ENCODE peak calls at places on chromosome 18, in nine cellular contexts. Z is heart left ventricle, W is fibroblast of lung, X is AG04450, F is upper lobe of right lung, H is thoracic aorta, A is A549, B is HCT116, M is breast epithelium. O is an unnamed sample.

GRCh38 chr18:2961828-2962227 is 51.1 kb downstream of the LPIN2 start:
- DNase-seq in Z (no peak), W (peak; percentile 61), X (no peak), F (no peak), H (no peak), A (no peak), B (no peak), M (no peak), O (no peak)

GRCh38 chr18:59139291-59139614 is 431 bp upstream of the SEC11C start:
- DNase-seq in Z (peak; percentile 90), W (peak; percentile 83), X (peak; percentile 44), F (peak; percentile 95), H (peak; percentile 57), A (peak; percentile 88), B (peak; percentile 81), M (peak; percentile 86), O (peak; percentile 18)

GRCh38 chr18:70249118-70249517 is 39.7 kb upstream of the SOCS6 start:
- DNase-seq in Z (no peak), W (peak; percentile 37), X (no peak), F (no peak), H (no peak), A (peak; percentile 22), B (no peak), M (no peak), O (peak; percentile 7)

GRCh38 chr18:56085561-56085960 is 497.6 kb upstream of the TCF4 start:
- DNase-seq in Z (no peak), W (peak; percentile 90), X (peak; percentile 30), F (no peak), H (no peak), A (no peak), B (no peak), M (no peak), O (peak; percentile 76)

GRCh38 chr18:55381277-55381676 is 206.7 kb downstream of the TCF4 start:
- DNase-seq in Z (no peak), W (peak; percentile 96), X (peak; percentile 23), F (no peak), H (no peak), A (no peak), B (no peak), M (no peak), O (peak; percentile 97)

GRCh38 chr18:67035026-67035425 is 431.1 kb upstream of the CDH19 start:
- DNase-seq in Z (no peak), W (no peak), X (no peak), F (no peak), H (no peak), A (no peak), B (no peak), M (no peak), O (no peak)

GRCh38 chr18:62883937-62884735 is 168.8 kb downstream of the PHLPP1 start:
- DNase-seq in Z (no peak), W (no peak), X (no peak), F (no peak), H (no peak), A (no peak), B (no peak), M (no peak), O (no peak)

GRCh38 chr18:28729321-28729720 is 552.4 kb upstream of the CDH2 start:
- DNase-seq in Z (no peak), W (no peak), X (no peak), F (no peak), H (no peak), A (no peak), B (no peak), M (no peak), O (no peak)

GRCh38 chr18:21740724-21741510 is at the start of gene MIB1:
- DNase-seq in Z (peak; percentile 67), W (peak; percentile 43), X (peak; percentile 90), F (no peak), H (peak; percentile 92), A (no peak), B (peak; percentile 89), M (no peak), O (no peak)

GRCh38 chr18:79784965-79785770 is 12.6 kb upstream of the KCNG2 start:
- DNase-seq in Z (no peak), W (peak; percentile 36), X (no peak), F (peak; percentile 46), H (no peak), A (no peak), B (no peak), M (no peak), O (peak; percentile 33)

GRCh38 chr18:48825101-48825745 is 125.5 kb downstream of the SMAD7 start:
- DNase-seq in Z (peak; percentile 47), W (no peak), X (no peak), F (peak; percentile 34), H (no peak), A (no peak), B (no peak), M (no peak), O (no peak)

GRCh38 chr18:3525870-3526420 is 76.0 kb downstream of the TGIF1 start:
- DNase-seq in Z (no peak), W (no peak), X (no peak), F (no peak), H (no peak), A (no peak), B (no peak), M (no peak), O (no peak)

GRCh38 chr18:10070581-10071000 is 156.8 kb downstream of the VAPA start:
- DNase-seq in Z (no peak), W (peak; percentile 78), X (no peak), F (no peak), H (no peak), A (no peak), B (no peak), M (no peak), O (no peak)

GRCh38 chr18:10076502-10077030 is 162.8 kb downstream of the VAPA start:
- DNase-seq in Z (no peak), W (no peak), X (no peak), F (no peak), H (no peak), A (no peak), B (no peak), M (peak; percentile 47), O (no peak)

GRCh38 chr18:10078053-10078452 is 164.2 kb downstream of the VAPA start:
- DNase-seq in Z (no peak), W (no peak), X (no peak), F (no peak), H (no peak), A (no peak), B (no peak), M (no peak), O (no peak)

GRCh38 chr18:10072659-10073309 is 159.0 kb downstream of the VAPA start:
- DNase-seq in Z (no peak), W (peak; percentile 59), X (no peak), F (no peak), H (no peak), A (no peak), B (no peak), M (peak; percentile 43), O (peak; percentile 76)

GRCh38 chr18:10074122-10074521 is 160.3 kb downstream of the VAPA start:
- DNase-seq in Z (no peak), W (no peak), X (no peak), F (no peak), H (no peak), A (no peak), B (no peak), M (no peak), O (no peak)
- TF ChIP-seq CTCF in Z (no peak), W (no peak), X (no peak), F (no peak), H (no peak), A (no peak), B (no peak), M (no peak), O (no peak)

GRCh38 chr18:77763530-77763929 is 513.9 kb downstream of the GALR1 start:
- DNase-seq in Z (no peak), W (no peak), X (no peak), F (no peak), H (no peak), A (no peak), B (no peak), M (no peak), O (no peak)

GRCh38 chr18:77761332-77761731 is 511.7 kb downstream of the GALR1 start:
- DNase-seq in Z (no peak), W (no peak), X (no peak), F (no peak), H (no peak), A (no peak), B (no peak), M (no peak), O (no peak)

GRCh38 chr18:77766421-77766820 is 516.8 kb downstream of the GALR1 start:
- DNase-seq in Z (no peak), W (no peak), X (no peak), F (no peak), H (no peak), A (no peak), B (no peak), M (no peak), O (no peak)

GRCh38 chr18:77762632-77763031 is 513.0 kb downstream of the GALR1 start:
- DNase-seq in Z (no peak), W (no peak), X (no peak), F (no peak), H (no peak), A (no peak), B (no peak), M (no peak), O (no peak)

DNA sequence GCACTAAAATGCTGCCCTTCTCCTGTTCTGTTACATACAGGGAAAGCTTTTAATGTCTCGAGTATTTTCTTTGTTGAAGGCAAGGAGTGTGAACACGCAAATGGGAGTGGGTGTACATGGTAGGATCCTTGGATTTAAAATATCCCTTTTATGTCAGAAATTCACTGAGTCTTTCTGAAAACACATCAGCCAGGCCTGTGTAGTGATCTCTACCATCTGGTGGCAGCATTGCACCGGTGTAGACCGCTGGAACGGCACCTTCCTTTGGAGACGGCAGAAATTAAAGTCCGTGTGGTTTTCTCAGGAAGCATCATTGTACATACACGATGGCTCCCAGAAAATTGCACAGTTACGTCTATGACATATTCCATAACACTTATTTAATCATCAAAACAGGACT is 515.8 kb downstream of the GALR1 start:
- DNase-seq in Z (no peak), W (no peak), X (no peak), F (no peak), H (no peak), A (peak; percentile 35), B (no peak), M (no peak), O (no peak)
- TF ChIP-seq CTCF in Z (peak; percentile 49), W (no peak), X (no peak), F (peak; percentile 53), H (no peak), A (peak; percentile 42), B (no peak), M (no peak), O (no peak)

GRCh38 chr18:27005589-27005988 is 140.1 kb upstream of the AQP4 start:
- DNase-seq in Z (no peak), W (no peak), X (no peak), F (no peak), H (no peak), A (peak; percentile 39), B (peak; percentile 10), M (no peak), O (no peak)
- TF ChIP-seq CTCF in Z (no peak), W (peak; percentile 27), X (no peak), F (peak; percentile 22), H (no peak), A (peak; percentile 21), B (peak; percentile 57), M (no peak), O (peak; percentile 17)

DNA sequence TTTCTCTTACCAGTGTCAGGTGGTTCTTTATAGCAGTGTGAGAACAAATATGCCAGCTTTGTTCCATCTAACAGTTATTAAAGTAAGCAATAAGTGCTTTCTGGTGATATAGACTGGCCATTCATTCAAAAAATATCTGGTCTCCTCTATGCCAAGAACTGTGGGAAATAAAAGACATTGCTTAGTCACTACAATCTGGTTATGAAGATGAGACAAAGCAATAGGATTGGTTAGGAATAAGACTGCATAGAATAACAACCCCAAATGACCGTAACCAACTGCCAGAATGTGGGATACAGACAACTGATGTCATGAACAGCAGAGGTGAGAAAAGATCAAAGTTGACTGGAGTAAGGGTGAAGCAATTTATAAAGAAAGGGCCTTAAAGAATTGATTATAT is 83.8 kb downstream of the MBD2 start:
- DNase-seq in Z (no peak), W (peak; percentile 29), X (no peak), F (no peak), H (no peak), A (no peak), B (no peak), M (no peak), O (no peak)
- TF ChIP-seq CTCF in Z (no peak), W (no peak), X (no peak), F (no peak), H (no peak), A (no peak), B (no peak), M (no peak), O (no peak)